ENCODE peak calls at places on chromosomes 1 and 21, in nine cellular contexts. G, L, K, W, A, X, M, N and Q are unnamed samples.

GRCh38 chr21:43750339-43751033 is 25.6 kb downstream of the CSTB start:
- DNase-seq in M (no peak), W (no peak), K (no peak), L (no peak), G (no peak), X (no peak), N (no peak), A (no peak), Q (no peak)

GRCh38 chr1:228737613-228738012 is 2.3 kb downstream of the RHOU start:
- DNase-seq in L (no peak), K (no peak), G (no peak), A (no peak), M (no peak), W (no peak), X (no peak), N (peak), Q (no peak)

GRCh38 chr1:162905174-162905573 is 44.2 kb upstream of the CCDC190 start:
- DNase-seq in G (no peak), N (no peak), W (no peak), L (no peak), X (no peak), K (no peak), A (no peak), M (no peak), Q (no peak)

GRCh38 chr1:177913762-177914540 is 55.9 kb downstream of the SEC16B start:
- DNase-seq in N (peak), A (no peak), M (peak), L (no peak), X (peak), K (no peak), G (no peak), W (no peak), Q (no peak)

GRCh38 chr21:37338671-37339526 is 27.7 kb upstream of the DYRK1A start:
- DNase-seq in M (peak), G (no peak), L (peak), A (peak), N (peak), K (no peak), W (no peak), X (peak), Q (peak)

GRCh38 chr1:210339500-210339899 is 10.8 kb downstream of the HHAT start:
- DNase-seq in G (no peak), M (no peak), N (no peak), W (no peak), X (no peak), A (no peak), L (no peak), K (no peak), Q (no peak)

GRCh38 chr1:183908095-183908494 is 103.2 kb downstream of the RGL1 start:
- DNase-seq in A (no peak), W (no peak), G (no peak), X (no peak), M (no peak), L (no peak), N (no peak), K (no peak), Q (no peak)

GRCh38 chr1:77370161-77370560 is 88.3 kb downstream of the AK5 start:
- DNase-seq in W (no peak), A (no peak), X (no peak), L (no peak), N (no peak), M (no peak), G (no peak), K (no peak), Q (no peak)

GRCh38 chr1:236556606-236557005 is 32.8 kb downstream of the LGALS8 start:
- DNase-seq in M (no peak), G (no peak), A (no peak), X (no peak), L (no peak), K (no peak), W (no peak), N (no peak), Q (no peak)

GRCh38 chr21:26769613-26770188 is 75.5 kb downstream of the ADAMTS1 start:
- DNase-seq in N (peak), G (no peak), W (no peak), X (no peak), A (no peak), M (peak), K (no peak), L (no peak), Q (no peak)

GRCh38 chr1:44361478-44361877 is 6.4 kb upstream of the ERI3 start:
- DNase-seq in A (no peak), N (peak), M (peak), X (no peak), L (no peak), K (no peak), W (no peak), G (no peak), Q (no peak)

GRCh38 chr1:46544561-46545240 is 6.7 kb downstream of the KNCN start:
- DNase-seq in A (no peak), W (no peak), N (no peak), L (no peak), K (no peak), M (no peak), X (no peak), G (no peak), Q (no peak)

GRCh38 chr1:183374825-183375224 is 43.4 kb downstream of the NMNAT2 start:
- DNase-seq in X (no peak), W (no peak), L (no peak), M (no peak), A (no peak), N (no peak), K (no peak), G (no peak), Q (no peak)

GRCh38 chr1:226474443-226475111 is 66.7 kb upstream of the PARP1 start:
- DNase-seq in W (no peak), L (no peak), K (no peak), M (no peak), X (no peak), A (no peak), N (no peak), G (no peak), Q (no peak)

GRCh38 chr1:13801232-13801631 is 101.2 kb downstream of the PRDM2 start:
- DNase-seq in L (no peak), G (no peak), A (no peak), N (no peak), X (no peak), W (no peak), K (no peak), M (peak), Q (no peak)

GRCh38 chr21:46114963-46115362 is 17.1 kb downstream of the COL6A2 start:
- DNase-seq in X (no peak), W (no peak), G (no peak), A (no peak), L (peak), N (no peak), M (no peak), K (no peak), Q (no peak)

GRCh38 chr1:172451002-172451443 is 7.2 kb upstream of the PIGC start:
- DNase-seq in L (no peak), M (peak), G (no peak), W (no peak), N (peak), A (peak), X (no peak), K (no peak), Q (no peak)

GRCh38 chr21:46155514-46156377 is at the start of gene FTCD:
- DNase-seq in A (no peak), K (no peak), N (no peak), M (no peak), W (no peak), L (peak), G (no peak), X (no peak), Q (no peak)

GRCh38 chr1:205144751-205145150 is 23.0 kb upstream of the RBBP5 start:
- DNase-seq in N (peak), K (no peak), M (peak), W (no peak), G (no peak), A (peak), L (no peak), X (peak), Q (no peak)

GRCh38 chr1:235068155-235069121 is 60.2 kb downstream of the TOMM20 start:
- DNase-seq in X (no peak), G (no peak), W (no peak), K (no peak), N (peak), L (no peak), A (no peak), M (peak), Q (no peak)

GRCh38 chr1:85199667-85200366 is 999 bp downstream of the SYDE2 start:
- DNase-seq in L (no peak), M (no peak), X (no peak), K (no peak), W (no peak), G (no peak), N (no peak), A (no peak), Q (no peak)

GRCh38 chr1:229186373-229187056 is 84.4 kb upstream of the RAB4A start:
- DNase-seq in W (peak), M (no peak), G (peak), A (no peak), X (no peak), K (no peak), N (no peak), L (no peak), Q (no peak)

GRCh38 chr1:63041660-63042059 is 257.7 kb downstream of the ATG4C start:
- DNase-seq in L (no peak), W (no peak), N (no peak), G (no peak), X (no peak), A (no peak), M (no peak), K (no peak), Q (no peak)

GRCh38 chr1:58104960-58105359 is 441.6 kb downstream of the OMA1 start:
- DNase-seq in K (no peak), G (peak), N (no peak), A (no peak), M (no peak), L (no peak), W (peak), X (no peak), Q (no peak)

GRCh38 chr1:243508303-243508713 is 252.5 kb downstream of the SDCCAG8 start:
- DNase-seq in W (peak), L (no peak), N (no peak), X (no peak), G (no peak), A (no peak), M (no peak), K (no peak), Q (no peak)

GRCh38 chr1:43293896-43294760 is 6.7 kb upstream of the TIE1 start:
- DNase-seq in G (no peak), X (peak), M (peak), L (no peak), N (peak), W (no peak), K (no peak), A (peak), Q (no peak)

GRCh38 chr1:77994117-77994516 is 10.6 kb upstream of the DNAJB4 start:
- DNase-seq in K (no peak), G (no peak), M (no peak), X (no peak), L (no peak), N (no peak), A (no peak), W (no peak), Q (no peak)

GRCh38 chr1:198072177-198072576 is 84.6 kb upstream of the NEK7 start:
- DNase-seq in W (no peak), M (peak), X (no peak), K (no peak), L (no peak), G (no peak), N (peak), A (no peak), Q (no peak)

GRCh38 chr1:30906631-30907389 is 1.7 kb downstream of the SDC3 start:
- DNase-seq in G (no peak), N (no peak), A (no peak), M (no peak), L (no peak), W (no peak), X (no peak), K (no peak), Q (no peak)

GRCh38 chr1:6580588-6581270 is 935 bp downstream of the ZBTB48 start:
- DNase-seq in L (no peak), X (no peak), A (no peak), K (no peak), N (no peak), M (no peak), G (no peak), W (no peak), Q (no peak)

GRCh38 chr1:237031480-237031879 is 10.5 kb upstream of the RYR2 start:
- DNase-seq in L (no peak), N (no peak), K (no peak), W (no peak), M (no peak), A (no peak), X (peak), G (no peak), Q (no peak)

GRCh38 chr1:166875302-166875733 is 746 bp downstream of the TADA1 start:
- DNase-seq in G (no peak), K (no peak), L (no peak), W (no peak), N (no peak), M (no peak), X (no peak), A (no peak), Q (no peak)

GRCh38 chr21:35458406-35458805 is 409.3 kb upstream of the RUNX1 start:
- DNase-seq in X (no peak), N (no peak), M (no peak), A (no peak), L (no peak), K (no peak), G (no peak), W (no peak), Q (no peak)

GRCh38 chr1:1115830-1116700 is at the start of gene C1orf159:
- DNase-seq in M (peak), K (peak), N (peak), W (peak), L (peak), A (peak), X (peak), G (peak), Q (peak)

GRCh38 chr1:26923711-26924110 is 2.2 kb downstream of the NUDC start:
- DNase-seq in A (peak), N (peak), M (peak), K (no peak), X (no peak), G (no peak), W (no peak), L (no peak), Q (no peak)

GRCh38 chr1:179591592-179592580 is at the start of gene TDRD5:
- DNase-seq in G (no peak), W (peak), N (no peak), M (no peak), K (no peak), A (no peak), L (no peak), X (no peak), Q (no peak)

GRCh38 chr1:10510520-10511493 is 36.1 kb downstream of the PEX14 start:
- DNase-seq in X (peak), K (peak), A (peak), W (peak), M (peak), L (no peak), G (peak), N (peak), Q (no peak)